ENCODE peak calls at places on chromosomes 12 and 14, in four cellular contexts. G is fibroblast of lung, B is pancreas, C is lower lobe of right lung. M is an unnamed sample. For H3K4me1 and H3K27me3, the result is how much of the 10 kb centered on the place peaks cover.

GRCh38 chr12:15842106-15842505 is 40.1 kb upstream of the STRAP start:
- DNase-seq in B (no peak), C (no peak), G (peak), M (no peak)

GRCh38 chr14:100562751-100563150 is 24.5 kb downstream of the BEGAIN start:
- DNase-seq in G (no peak), C (no peak), B (no peak), M (no peak)

GRCh38 chr14:64244279-64244678 is 49.9 kb downstream of the ESR2 start:
- DNase-seq in G (peak), C (no peak), B (no peak), M (peak)

GRCh38 chr12:62629971-62630739 is 163.5 kb downstream of the MON2 start:
- DNase-seq in B (no peak), C (no peak), G (no peak), M (no peak)

GRCh38 chr12:6697584-6698351 is 2.8 kb downstream of the PIANP start:
- DNase-seq in C (no peak), B (no peak), G (peak), M (no peak)

GRCh38 chr12:104249017-104249416 is 33.4 kb downstream of the TXNRD1 start:
- DNase-seq in G (no peak), B (no peak), C (no peak), M (no peak)

GRCh38 chr12:121942145-121942718 is 23.8 kb downstream of the CFAP251 start:
- DNase-seq in B (no peak), G (peak), C (no peak), M (no peak)

GRCh38 chr14:99195602-99196309 is 76.2 kb downstream of the BCL11B start:
- DNase-seq in B (no peak), G (no peak), C (no peak), M (no peak)

GRCh38 chr12:124160102-124160501 is 134.8 kb upstream of the RFLNA start:
- DNase-seq in C (no peak), B (no peak), G (no peak), M (no peak)

GRCh38 chr14:53510281-53510912 is 357.3 kb upstream of the DDHD1 start:
- DNase-seq in B (no peak), C (no peak), G (peak), M (no peak)

GRCh38 chr14:71720978-71721624 is 211.1 kb upstream of the RGS6 start:
- DNase-seq in G (peak), C (no peak), B (no peak), M (no peak)
- H3K4me1 ChIP-seq in G (under half), C (under half), B (under half), M (under half)

GRCh38 chr12:52307836-52308806 is 13.1 kb downstream of the KRT83 start:
- DNase-seq in B (peak), C (peak), G (peak), M (peak)

GRCh38 chr12:52310622-52311281 is 10.4 kb downstream of the KRT83 start:
- DNase-seq in C (no peak), G (no peak), B (no peak), M (no peak)

GRCh38 chr12:52308807-52309425 is 12.3 kb downstream of the KRT83 start:
- DNase-seq in B (no peak), G (no peak), C (no peak), M (no peak)

GRCh38 chr12:52300796-52301691 is 9.7 kb upstream of the KRT81 start:
- DNase-seq in G (no peak), B (no peak), C (no peak), M (no peak)

DNA sequence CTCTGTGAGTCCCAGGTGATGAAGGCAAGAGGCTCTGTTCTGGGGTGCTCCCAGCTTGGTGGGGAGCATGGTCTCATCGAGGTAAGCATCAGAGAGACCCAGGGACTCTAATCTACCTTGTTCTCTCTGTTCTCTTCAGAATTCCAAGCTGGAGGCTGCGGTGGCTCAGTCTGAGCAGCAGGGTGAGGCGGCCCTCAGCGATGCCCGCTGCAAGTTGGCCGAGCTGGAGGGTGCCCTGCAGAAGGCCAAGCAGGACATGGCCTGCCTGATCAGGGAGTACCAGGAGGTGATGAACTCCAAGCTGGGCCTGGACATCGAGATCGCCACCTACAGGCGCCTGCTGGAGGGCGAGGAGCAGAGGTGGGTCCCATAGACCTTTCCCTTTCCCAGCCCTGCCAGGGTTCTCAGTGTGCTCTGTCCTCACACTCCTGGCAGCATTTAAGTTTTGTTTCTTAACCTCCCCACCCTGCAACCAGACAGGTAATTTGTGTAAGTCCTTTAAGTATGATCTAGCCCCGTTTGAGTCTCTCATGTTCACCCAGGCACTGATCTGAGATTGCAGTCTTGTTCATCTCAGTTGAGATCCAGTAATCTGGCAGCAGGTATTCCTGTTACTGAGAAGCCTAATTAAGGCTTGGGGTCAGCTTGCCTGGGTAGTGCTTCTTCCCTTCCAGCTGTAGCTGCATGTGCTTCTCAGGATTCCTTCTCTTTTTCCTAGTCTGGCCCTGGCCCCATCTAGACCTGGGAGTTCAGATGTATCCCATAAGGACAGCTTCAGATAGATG is 14.8 kb upstream of the KRT81 start:
- DNase-seq in B (no peak), C (no peak), G (no peak), M (no peak)
- TF ChIP-seq CTCF in B (no peak), C (no peak), G (peak), M (peak)

GRCh38 chr12:76491292-76491691 is 68.3 kb downstream of the OSBPL8 start:
- DNase-seq in G (no peak), C (no peak), B (no peak), M (no peak)

GRCh38 chr12:76489737-76490136 is 69.8 kb downstream of the OSBPL8 start:
- DNase-seq in B (no peak), G (no peak), C (no peak), M (no peak)

GRCh38 chr12:76490763-76491162 is 68.8 kb downstream of the OSBPL8 start:
- DNase-seq in C (no peak), B (no peak), G (no peak), M (no peak)

GRCh38 chr12:76495556-76495955 is 64.0 kb downstream of the OSBPL8 start:
- DNase-seq in G (no peak), B (no peak), C (no peak), M (no peak)
- H3K27me3 ChIP-seq in G (under half), B (under half), C (under half), M (under half)

GRCh38 chr12:123047289-123047688 is 66.8 kb downstream of the ARL6IP4 start:
- DNase-seq in C (no peak), B (no peak), G (no peak), M (no peak)

GRCh38 chr12:123045678-123046077 is 65.2 kb downstream of the ARL6IP4 start:
- DNase-seq in G (no peak), B (no peak), C (no peak), M (no peak)

GRCh38 chr12:123044351-123044750 is 63.9 kb downstream of the ARL6IP4 start:
- DNase-seq in G (no peak), C (no peak), B (no peak), M (no peak)

GRCh38 chr12:123043536-123044001 is 63.1 kb downstream of the ARL6IP4 start:
- DNase-seq in C (peak), B (peak), G (peak), M (peak)

GRCh38 chr12:123046431-123046830 is 66.0 kb downstream of the ARL6IP4 start:
- DNase-seq in B (no peak), C (no peak), G (no peak), M (no peak)
- H3K4me1 ChIP-seq in B (under half), C (under half), G (under half), M (half or more)